ENCODE peak calls at places on chromosomes 16 and 17, in seven cellular contexts. One of them, this sample, is unnamed.

GRCh38 chr17:7421186-7421585 is 1.1 kb downstream of the SPEM1 start:
- DNase-seq in neural progenitor cell: no peak
- DNase-seq in stomach: no peak
- DNase-seq in pancreas: no peak
- DNase-seq in astrocyte of the spinal cord: no peak
- DNase-seq in aorta: no peak
- DNase-seq in A549: no peak
- DNase-seq in this sample: no peak

GRCh38 chr16:75794426-75794825 is 68.1 kb upstream of the CPHXL start:
- DNase-seq in neural progenitor cell: no peak
- DNase-seq in aorta: no peak
- DNase-seq in A549: no peak
- DNase-seq in pancreas: no peak
- DNase-seq in astrocyte of the spinal cord: no peak
- DNase-seq in stomach: no peak
- DNase-seq in this sample: no peak

GRCh38 chr17:45768000-45768399 is 16.1 kb upstream of the CRHR1 start:
- DNase-seq in neural progenitor cell: peak
- DNase-seq in A549: no peak
- DNase-seq in aorta: no peak
- DNase-seq in astrocyte of the spinal cord: no peak
- DNase-seq in pancreas: no peak
- DNase-seq in stomach: no peak
- DNase-seq in this sample: no peak

GRCh38 chr16:27154573-27155521 is 48.5 kb upstream of the KDM8 start:
- DNase-seq in A549: peak
- DNase-seq in astrocyte of the spinal cord: peak
- DNase-seq in neural progenitor cell: peak
- DNase-seq in stomach: peak
- DNase-seq in aorta: peak
- DNase-seq in pancreas: peak
- DNase-seq in this sample: peak

GRCh38 chr16:66103245-66103644 is 263.2 kb upstream of the CDH5 start:
- DNase-seq in aorta: no peak
- DNase-seq in stomach: no peak
- DNase-seq in astrocyte of the spinal cord: no peak
- DNase-seq in neural progenitor cell: no peak
- DNase-seq in A549: no peak
- DNase-seq in pancreas: no peak
- DNase-seq in this sample: no peak

GRCh38 chr17:62824290-62825135 is 16.4 kb upstream of the MARCHF10 start:
- DNase-seq in A549: peak
- DNase-seq in neural progenitor cell: peak
- DNase-seq in pancreas: no peak
- DNase-seq in stomach: no peak
- DNase-seq in aorta: no peak
- DNase-seq in astrocyte of the spinal cord: peak
- DNase-seq in this sample: no peak

GRCh38 chr17:45043268-45043681 is 8.2 kb downstream of the DCAKD start:
- DNase-seq in stomach: no peak
- DNase-seq in astrocyte of the spinal cord: peak
- DNase-seq in aorta: no peak
- DNase-seq in A549: no peak
- DNase-seq in pancreas: no peak
- DNase-seq in neural progenitor cell: no peak
- DNase-seq in this sample: peak

GRCh38 chr16:71172808-71173207 is 57.7 kb downstream of the HYDIN start:
- DNase-seq in aorta: no peak
- DNase-seq in A549: no peak
- DNase-seq in neural progenitor cell: no peak
- DNase-seq in stomach: no peak
- DNase-seq in astrocyte of the spinal cord: no peak
- DNase-seq in pancreas: no peak
- DNase-seq in this sample: no peak

GRCh38 chr16:54651851-54652770 is 278.6 kb upstream of the IRX5 start:
- DNase-seq in astrocyte of the spinal cord: no peak
- DNase-seq in aorta: no peak
- DNase-seq in A549: no peak
- DNase-seq in pancreas: no peak
- DNase-seq in stomach: no peak
- DNase-seq in neural progenitor cell: peak
- DNase-seq in this sample: peak

DNA sequence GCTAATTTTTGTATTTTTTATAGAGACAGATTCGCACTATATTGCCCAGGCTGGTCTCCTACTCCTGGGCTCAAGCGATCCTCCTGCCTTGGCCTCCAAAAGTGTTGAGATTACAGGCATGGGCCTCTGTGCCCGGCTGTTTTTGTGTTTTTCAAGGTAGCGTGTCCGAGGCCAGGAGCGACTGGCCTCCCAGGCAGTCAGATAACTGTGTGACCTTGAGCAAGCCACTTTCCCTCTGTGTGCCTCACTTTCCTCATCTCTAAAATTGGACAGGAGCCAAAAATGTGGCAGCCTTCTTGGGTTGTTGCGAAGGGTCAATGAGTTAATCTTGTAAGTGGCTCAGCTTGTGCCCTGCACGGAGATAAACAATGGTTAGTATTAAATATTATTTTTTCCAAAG is 2.4 kb downstream of the ABCC1 start:
- DNase-seq in A549: no peak
- DNase-seq in aorta: peak
- DNase-seq in astrocyte of the spinal cord: no peak
- DNase-seq in stomach: no peak
- DNase-seq in neural progenitor cell: no peak
- DNase-seq in pancreas: no peak
- DNase-seq in this sample: no peak
- H3K4me3 ChIP-seq in A549: peak
- H3K4me3 ChIP-seq in aorta: no peak
- H3K4me3 ChIP-seq in astrocyte of the spinal cord: no peak
- H3K4me3 ChIP-seq in stomach: no peak
- H3K4me3 ChIP-seq in neural progenitor cell: no peak
- H3K4me3 ChIP-seq in pancreas: no peak
- H3K4me3 ChIP-seq in this sample: no peak

DNA sequence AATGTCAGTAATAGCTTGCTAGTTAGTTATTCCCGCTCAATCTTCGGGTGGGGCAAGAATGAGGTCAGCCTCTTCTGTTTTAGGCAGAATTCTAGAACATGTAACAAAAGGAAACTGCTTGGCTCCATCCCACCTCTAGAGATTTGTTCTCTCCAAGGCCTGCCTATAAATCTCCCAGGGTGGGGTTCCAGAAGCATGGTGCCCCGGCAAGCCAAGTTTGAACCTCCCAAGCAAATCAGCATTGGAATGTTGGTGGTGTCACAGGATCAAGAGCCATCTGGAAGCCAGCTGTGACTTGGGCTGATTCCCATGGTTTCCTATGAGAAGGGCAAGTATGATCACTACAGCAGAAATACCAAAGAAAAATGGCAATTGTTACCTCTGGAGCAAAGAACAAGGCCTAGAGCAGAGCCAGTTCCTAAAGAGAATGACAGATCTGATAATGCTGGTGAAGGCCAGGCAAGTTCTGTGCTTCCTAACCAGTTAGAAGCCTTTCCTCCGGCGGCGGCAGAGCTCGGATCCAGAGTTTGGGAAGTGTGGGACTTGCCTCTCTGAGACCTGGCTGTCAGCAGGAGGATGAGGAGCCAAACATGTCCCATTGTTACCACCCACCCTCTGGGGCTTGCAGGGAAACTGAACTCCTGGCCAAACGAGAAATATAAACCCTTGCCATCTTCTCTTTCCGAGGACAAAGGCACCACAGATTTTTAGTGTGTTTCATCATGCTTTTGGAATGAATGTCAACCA is 80.0 kb upstream of the SMURF2 start:
- DNase-seq in neural progenitor cell: no peak
- DNase-seq in A549: no peak
- DNase-seq in stomach: no peak
- DNase-seq in pancreas: no peak
- DNase-seq in astrocyte of the spinal cord: peak
- DNase-seq in aorta: no peak
- DNase-seq in this sample: no peak
- H3K4me3 ChIP-seq in neural progenitor cell: no peak
- H3K4me3 ChIP-seq in A549: no peak
- H3K4me3 ChIP-seq in stomach: no peak
- H3K4me3 ChIP-seq in pancreas: no peak
- H3K4me3 ChIP-seq in astrocyte of the spinal cord: no peak
- H3K4me3 ChIP-seq in aorta: no peak
- H3K4me3 ChIP-seq in this sample: no peak

GRCh38 chr17:41621916-41622315 is 2.5 kb downstream of the KRT17 start:
- DNase-seq in neural progenitor cell: no peak
- DNase-seq in stomach: no peak
- DNase-seq in aorta: peak
- DNase-seq in pancreas: no peak
- DNase-seq in A549: no peak
- DNase-seq in astrocyte of the spinal cord: no peak
- DNase-seq in this sample: no peak
- H3K4me3 ChIP-seq in neural progenitor cell: no peak
- H3K4me3 ChIP-seq in stomach: no peak
- H3K4me3 ChIP-seq in aorta: no peak
- H3K4me3 ChIP-seq in pancreas: no peak
- H3K4me3 ChIP-seq in A549: no peak
- H3K4me3 ChIP-seq in astrocyte of the spinal cord: no peak
- H3K4me3 ChIP-seq in this sample: no peak

DNA sequence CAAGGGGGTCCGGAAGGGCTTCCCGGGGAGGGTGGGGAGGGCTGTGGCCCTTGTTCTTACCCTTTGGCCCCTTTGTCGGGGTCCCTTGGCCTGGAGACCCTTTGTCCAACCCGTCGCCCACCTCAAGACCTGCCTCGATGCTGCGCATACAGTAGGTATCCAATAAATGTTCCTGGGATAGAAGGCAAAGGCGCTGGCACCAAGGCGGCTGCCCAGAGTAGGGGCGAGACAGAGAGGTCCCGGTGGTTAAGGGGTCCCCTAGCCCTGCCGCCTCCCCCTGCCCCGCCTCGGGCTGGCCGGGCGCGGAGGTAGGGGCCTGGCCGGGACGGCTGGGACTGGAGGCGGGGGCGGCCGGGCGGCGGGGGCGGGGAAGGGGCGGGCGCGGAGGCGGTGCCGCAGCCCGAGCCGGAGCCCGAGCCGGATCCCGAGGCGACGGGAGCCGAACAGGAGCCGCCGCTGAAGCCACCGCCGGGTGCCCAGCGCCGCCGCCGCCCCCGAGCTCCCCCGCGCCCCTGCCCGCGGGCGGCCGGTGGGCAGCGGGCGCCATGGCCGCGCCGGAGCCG is at the start of gene NHERF2:
- DNase-seq in A549: no peak
- DNase-seq in pancreas: no peak
- DNase-seq in astrocyte of the spinal cord: no peak
- DNase-seq in stomach: peak
- DNase-seq in neural progenitor cell: peak
- DNase-seq in aorta: no peak
- DNase-seq in this sample: no peak
- H3K4me3 ChIP-seq in A549: peak
- H3K4me3 ChIP-seq in pancreas: peak
- H3K4me3 ChIP-seq in astrocyte of the spinal cord: peak
- H3K4me3 ChIP-seq in stomach: peak
- H3K4me3 ChIP-seq in neural progenitor cell: peak
- H3K4me3 ChIP-seq in aorta: peak
- H3K4me3 ChIP-seq in this sample: peak

GRCh38 chr17:58401287-58401686 is 16.0 kb downstream of the RNF43 start:
- DNase-seq in pancreas: no peak
- DNase-seq in stomach: no peak
- DNase-seq in A549: no peak
- DNase-seq in astrocyte of the spinal cord: no peak
- DNase-seq in aorta: no peak
- DNase-seq in neural progenitor cell: no peak
- DNase-seq in this sample: no peak

GRCh38 chr17:58400826-58401225 is 16.5 kb downstream of the RNF43 start:
- DNase-seq in stomach: no peak
- DNase-seq in neural progenitor cell: no peak
- DNase-seq in A549: no peak
- DNase-seq in pancreas: no peak
- DNase-seq in astrocyte of the spinal cord: no peak
- DNase-seq in aorta: no peak
- DNase-seq in this sample: no peak

GRCh38 chr17:58403312-58403711 is 14.0 kb downstream of the RNF43 start:
- DNase-seq in astrocyte of the spinal cord: no peak
- DNase-seq in neural progenitor cell: peak
- DNase-seq in aorta: no peak
- DNase-seq in pancreas: no peak
- DNase-seq in A549: no peak
- DNase-seq in stomach: no peak
- DNase-seq in this sample: no peak

GRCh38 chr17:58402679-58403078 is 14.7 kb downstream of the RNF43 start:
- DNase-seq in astrocyte of the spinal cord: peak
- DNase-seq in A549: no peak
- DNase-seq in stomach: no peak
- DNase-seq in neural progenitor cell: peak
- DNase-seq in pancreas: no peak
- DNase-seq in aorta: no peak
- DNase-seq in this sample: no peak

GRCh38 chr17:58402047-58402446 is 15.3 kb downstream of the RNF43 start:
- DNase-seq in neural progenitor cell: no peak
- DNase-seq in pancreas: no peak
- DNase-seq in aorta: no peak
- DNase-seq in A549: no peak
- DNase-seq in stomach: no peak
- DNase-seq in astrocyte of the spinal cord: peak
- DNase-seq in this sample: no peak
- H3K4me3 ChIP-seq in neural progenitor cell: no peak
- H3K4me3 ChIP-seq in pancreas: no peak
- H3K4me3 ChIP-seq in aorta: no peak
- H3K4me3 ChIP-seq in A549: no peak
- H3K4me3 ChIP-seq in stomach: no peak
- H3K4me3 ChIP-seq in astrocyte of the spinal cord: no peak
- H3K4me3 ChIP-seq in this sample: no peak

DNA sequence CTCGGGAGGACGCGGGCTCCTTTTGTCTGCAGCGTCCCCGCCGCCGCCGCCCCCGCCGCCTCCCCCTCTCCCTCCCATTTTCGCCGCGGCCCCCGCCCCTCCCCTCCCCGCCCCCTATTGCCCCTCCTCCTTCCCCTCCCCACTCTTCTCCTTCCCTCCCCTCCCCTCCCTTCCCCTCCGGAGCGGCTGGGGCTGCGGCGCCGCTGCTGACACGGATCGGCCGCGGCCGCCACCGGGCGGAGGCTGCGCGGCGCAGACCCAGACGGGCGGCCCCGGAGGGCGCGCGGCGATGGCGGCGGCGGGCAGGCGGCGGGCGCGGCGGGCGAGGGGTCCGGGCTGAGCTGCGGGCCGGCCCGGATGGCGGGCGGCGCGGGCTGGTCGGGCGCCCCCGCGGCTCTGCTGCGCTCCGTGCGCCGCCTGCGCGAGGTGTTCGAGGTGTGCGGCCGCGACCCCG is at the start of gene RAB11FIP4:
- DNase-seq in pancreas: no peak
- DNase-seq in astrocyte of the spinal cord: no peak
- DNase-seq in aorta: peak
- DNase-seq in neural progenitor cell: peak
- DNase-seq in stomach: peak
- DNase-seq in A549: no peak
- DNase-seq in this sample: no peak
- H3K4me3 ChIP-seq in pancreas: no peak
- H3K4me3 ChIP-seq in astrocyte of the spinal cord: peak
- H3K4me3 ChIP-seq in aorta: peak
- H3K4me3 ChIP-seq in neural progenitor cell: peak
- H3K4me3 ChIP-seq in stomach: peak
- H3K4me3 ChIP-seq in A549: peak
- H3K4me3 ChIP-seq in this sample: peak

This sample was measured in lower lobe of right lung.